ENCODE peak calls at places on chromosomes 16 and 17, in nine cellular contexts. One of them, this sample, is unnamed.

GRCh38 chr17:79852748-79853147 is 13.5 kb upstream of the CBX4 start:
- DNase-seq in activated CD4-positive, alpha-beta T cell treated with anti-CD3 and anti-CD28 coated beads for 24 hours: no peak
- DNase-seq in activated T-cell treated with anti-CD3 and anti-CD28 coated beads for 1 hour: no peak
- DNase-seq in NCI-H2081: no peak
- DNase-seq in mucosa of gallbladder: no peak
- DNase-seq in HEK293T: no peak
- DNase-seq in COR-L47: no peak
- DNase-seq in NAMALWA: no peak
- DNase-seq in activated CD8-positive, alpha-beta T cell treated with anti-CD3 and anti-CD28 coated beads for 36 hours: no peak
- DNase-seq in this sample: no peak

GRCh38 chr17:49859991-49860953 is 12.4 kb upstream of the TAC4 start:
- DNase-seq in HEK293T: no peak
- DNase-seq in mucosa of gallbladder: no peak
- DNase-seq in COR-L47: no peak
- DNase-seq in activated T-cell treated with anti-CD3 and anti-CD28 coated beads for 1 hour: no peak
- DNase-seq in NCI-H2081: no peak
- DNase-seq in activated CD4-positive, alpha-beta T cell treated with anti-CD3 and anti-CD28 coated beads for 24 hours: no peak
- DNase-seq in NAMALWA: no peak
- DNase-seq in activated CD8-positive, alpha-beta T cell treated with anti-CD3 and anti-CD28 coated beads for 36 hours: no peak
- DNase-seq in this sample: no peak

GRCh38 chr16:52316241-52316640 is 230.7 kb downstream of the TOX3 start:
- DNase-seq in mucosa of gallbladder: no peak
- DNase-seq in activated CD4-positive, alpha-beta T cell treated with anti-CD3 and anti-CD28 coated beads for 24 hours: no peak
- DNase-seq in NCI-H2081: no peak
- DNase-seq in NAMALWA: no peak
- DNase-seq in activated T-cell treated with anti-CD3 and anti-CD28 coated beads for 1 hour: no peak
- DNase-seq in HEK293T: no peak
- DNase-seq in COR-L47: no peak
- DNase-seq in activated CD8-positive, alpha-beta T cell treated with anti-CD3 and anti-CD28 coated beads for 36 hours: no peak
- DNase-seq in this sample: no peak

GRCh38 chr16:53219795-53220194 is 165.0 kb downstream of the CHD9 start:
- DNase-seq in COR-L47: no peak
- DNase-seq in NAMALWA: no peak
- DNase-seq in activated T-cell treated with anti-CD3 and anti-CD28 coated beads for 1 hour: no peak
- DNase-seq in HEK293T: no peak
- DNase-seq in activated CD4-positive, alpha-beta T cell treated with anti-CD3 and anti-CD28 coated beads for 24 hours: no peak
- DNase-seq in NCI-H2081: no peak
- DNase-seq in activated CD8-positive, alpha-beta T cell treated with anti-CD3 and anti-CD28 coated beads for 36 hours: no peak
- DNase-seq in mucosa of gallbladder: no peak
- DNase-seq in this sample: peak; percentile 8

GRCh38 chr16:80619824-80620223 is 79.0 kb downstream of the DYNLRB2 start:
- DNase-seq in COR-L47: no peak
- DNase-seq in mucosa of gallbladder: no peak
- DNase-seq in NCI-H2081: no peak
- DNase-seq in NAMALWA: no peak
- DNase-seq in activated T-cell treated with anti-CD3 and anti-CD28 coated beads for 1 hour: no peak
- DNase-seq in activated CD4-positive, alpha-beta T cell treated with anti-CD3 and anti-CD28 coated beads for 24 hours: no peak
- DNase-seq in HEK293T: no peak
- DNase-seq in activated CD8-positive, alpha-beta T cell treated with anti-CD3 and anti-CD28 coated beads for 36 hours: no peak
- DNase-seq in this sample: no peak

GRCh38 chr17:28698253-28698941 is 13.3 kb downstream of the PROCA1 start:
- DNase-seq in HEK293T: no peak
- DNase-seq in COR-L47: no peak
- DNase-seq in mucosa of gallbladder: peak; percentile 90
- DNase-seq in activated T-cell treated with anti-CD3 and anti-CD28 coated beads for 1 hour: no peak
- DNase-seq in activated CD4-positive, alpha-beta T cell treated with anti-CD3 and anti-CD28 coated beads for 24 hours: no peak
- DNase-seq in NAMALWA: no peak
- DNase-seq in activated CD8-positive, alpha-beta T cell treated with anti-CD3 and anti-CD28 coated beads for 36 hours: no peak
- DNase-seq in NCI-H2081: no peak
- DNase-seq in this sample: no peak

GRCh38 chr17:66548158-66548557 is 245.7 kb downstream of the PRKCA start:
- DNase-seq in NCI-H2081: no peak
- DNase-seq in activated CD8-positive, alpha-beta T cell treated with anti-CD3 and anti-CD28 coated beads for 36 hours: peak; percentile 79
- DNase-seq in NAMALWA: no peak
- DNase-seq in HEK293T: no peak
- DNase-seq in activated CD4-positive, alpha-beta T cell treated with anti-CD3 and anti-CD28 coated beads for 24 hours: no peak
- DNase-seq in activated T-cell treated with anti-CD3 and anti-CD28 coated beads for 1 hour: no peak
- DNase-seq in mucosa of gallbladder: no peak
- DNase-seq in COR-L47: no peak
- DNase-seq in this sample: no peak

GRCh38 chr16:3625331-3625730 is 13.9 kb upstream of the SLX4 start:
- DNase-seq in COR-L47: no peak
- DNase-seq in NAMALWA: no peak
- DNase-seq in activated CD4-positive, alpha-beta T cell treated with anti-CD3 and anti-CD28 coated beads for 24 hours: no peak
- DNase-seq in NCI-H2081: no peak
- DNase-seq in HEK293T: no peak
- DNase-seq in activated T-cell treated with anti-CD3 and anti-CD28 coated beads for 1 hour: no peak
- DNase-seq in mucosa of gallbladder: no peak
- DNase-seq in activated CD8-positive, alpha-beta T cell treated with anti-CD3 and anti-CD28 coated beads for 36 hours: no peak
- DNase-seq in this sample: no peak

GRCh38 chr16:12089492-12090161 is 113.1 kb downstream of the SNX29 start:
- DNase-seq in mucosa of gallbladder: peak; percentile 52
- DNase-seq in activated CD8-positive, alpha-beta T cell treated with anti-CD3 and anti-CD28 coated beads for 36 hours: peak; percentile 65
- DNase-seq in NCI-H2081: no peak
- DNase-seq in activated CD4-positive, alpha-beta T cell treated with anti-CD3 and anti-CD28 coated beads for 24 hours: no peak
- DNase-seq in activated T-cell treated with anti-CD3 and anti-CD28 coated beads for 1 hour: peak; percentile 16
- DNase-seq in NAMALWA: peak; percentile 57
- DNase-seq in COR-L47: no peak
- DNase-seq in HEK293T: no peak
- DNase-seq in this sample: no peak

GRCh38 chr17:17492085-17492484 is 4.1 kb downstream of the RASD1 start:
- DNase-seq in COR-L47: no peak
- DNase-seq in activated CD8-positive, alpha-beta T cell treated with anti-CD3 and anti-CD28 coated beads for 36 hours: no peak
- DNase-seq in HEK293T: no peak
- DNase-seq in activated CD4-positive, alpha-beta T cell treated with anti-CD3 and anti-CD28 coated beads for 24 hours: no peak
- DNase-seq in mucosa of gallbladder: no peak
- DNase-seq in NCI-H2081: no peak
- DNase-seq in NAMALWA: no peak
- DNase-seq in activated T-cell treated with anti-CD3 and anti-CD28 coated beads for 1 hour: no peak
- DNase-seq in this sample: no peak

GRCh38 chr16:29694384-29695195 is 15.6 kb downstream of the QPRT start:
- DNase-seq in NCI-H2081: no peak
- DNase-seq in COR-L47: no peak
- DNase-seq in HEK293T: no peak
- DNase-seq in activated T-cell treated with anti-CD3 and anti-CD28 coated beads for 1 hour: no peak
- DNase-seq in mucosa of gallbladder: no peak
- DNase-seq in activated CD8-positive, alpha-beta T cell treated with anti-CD3 and anti-CD28 coated beads for 36 hours: no peak
- DNase-seq in activated CD4-positive, alpha-beta T cell treated with anti-CD3 and anti-CD28 coated beads for 24 hours: no peak
- DNase-seq in NAMALWA: no peak
- DNase-seq in this sample: no peak

GRCh38 chr16:86559802-86560305 is 4.8 kb upstream of the MTHFSD start:
- DNase-seq in HEK293T: no peak
- DNase-seq in NCI-H2081: no peak
- DNase-seq in COR-L47: no peak
- DNase-seq in activated CD4-positive, alpha-beta T cell treated with anti-CD3 and anti-CD28 coated beads for 24 hours: no peak
- DNase-seq in activated T-cell treated with anti-CD3 and anti-CD28 coated beads for 1 hour: no peak
- DNase-seq in activated CD8-positive, alpha-beta T cell treated with anti-CD3 and anti-CD28 coated beads for 36 hours: no peak
- DNase-seq in NAMALWA: no peak
- DNase-seq in mucosa of gallbladder: no peak
- DNase-seq in this sample: no peak

GRCh38 chr17:17032131-17032692 is 10.0 kb upstream of the MPRIP start:
- DNase-seq in COR-L47: no peak
- DNase-seq in mucosa of gallbladder: peak; percentile 67
- DNase-seq in activated T-cell treated with anti-CD3 and anti-CD28 coated beads for 1 hour: no peak
- DNase-seq in NAMALWA: no peak
- DNase-seq in HEK293T: no peak
- DNase-seq in NCI-H2081: no peak
- DNase-seq in activated CD4-positive, alpha-beta T cell treated with anti-CD3 and anti-CD28 coated beads for 24 hours: no peak
- DNase-seq in activated CD8-positive, alpha-beta T cell treated with anti-CD3 and anti-CD28 coated beads for 36 hours: no peak
- DNase-seq in this sample: no peak

GRCh38 chr16:53967172-53967571 is 263.2 kb downstream of the FTO start:
- DNase-seq in activated CD8-positive, alpha-beta T cell treated with anti-CD3 and anti-CD28 coated beads for 36 hours: no peak
- DNase-seq in HEK293T: no peak
- DNase-seq in COR-L47: no peak
- DNase-seq in mucosa of gallbladder: no peak
- DNase-seq in NAMALWA: no peak
- DNase-seq in NCI-H2081: no peak
- DNase-seq in activated CD4-positive, alpha-beta T cell treated with anti-CD3 and anti-CD28 coated beads for 24 hours: no peak
- DNase-seq in activated T-cell treated with anti-CD3 and anti-CD28 coated beads for 1 hour: no peak
- DNase-seq in this sample: no peak

GRCh38 chr17:10114931-10115535 is 83.4 kb downstream of the GAS7 start:
- DNase-seq in activated CD4-positive, alpha-beta T cell treated with anti-CD3 and anti-CD28 coated beads for 24 hours: peak; percentile 13
- DNase-seq in activated T-cell treated with anti-CD3 and anti-CD28 coated beads for 1 hour: peak; percentile 39
- DNase-seq in NAMALWA: peak; percentile 74
- DNase-seq in mucosa of gallbladder: peak; percentile 87
- DNase-seq in activated CD8-positive, alpha-beta T cell treated with anti-CD3 and anti-CD28 coated beads for 36 hours: peak; percentile 87
- DNase-seq in HEK293T: no peak
- DNase-seq in NCI-H2081: no peak
- DNase-seq in COR-L47: no peak
- DNase-seq in this sample: peak; percentile 96

GRCh38 chr17:71118039-71118438 is 948.7 kb downstream of the KCNJ2 start:
- DNase-seq in COR-L47: peak; percentile 73
- DNase-seq in mucosa of gallbladder: no peak
- DNase-seq in activated CD8-positive, alpha-beta T cell treated with anti-CD3 and anti-CD28 coated beads for 36 hours: no peak
- DNase-seq in NAMALWA: no peak
- DNase-seq in HEK293T: peak; percentile 28
- DNase-seq in activated CD4-positive, alpha-beta T cell treated with anti-CD3 and anti-CD28 coated beads for 24 hours: no peak
- DNase-seq in NCI-H2081: peak; percentile 77
- DNase-seq in activated T-cell treated with anti-CD3 and anti-CD28 coated beads for 1 hour: no peak
- DNase-seq in this sample: peak; percentile 3

GRCh38 chr17:11768106-11768505 is 169.8 kb downstream of the DNAH9 start:
- DNase-seq in NCI-H2081: no peak
- DNase-seq in activated CD4-positive, alpha-beta T cell treated with anti-CD3 and anti-CD28 coated beads for 24 hours: no peak
- DNase-seq in activated T-cell treated with anti-CD3 and anti-CD28 coated beads for 1 hour: no peak
- DNase-seq in HEK293T: no peak
- DNase-seq in COR-L47: no peak
- DNase-seq in mucosa of gallbladder: no peak
- DNase-seq in activated CD8-positive, alpha-beta T cell treated with anti-CD3 and anti-CD28 coated beads for 36 hours: no peak
- DNase-seq in NAMALWA: no peak
- DNase-seq in this sample: no peak

GRCh38 chr17:80520810-80521209 is 23.8 kb upstream of the RPTOR start:
- DNase-seq in activated CD8-positive, alpha-beta T cell treated with anti-CD3 and anti-CD28 coated beads for 36 hours: no peak
- DNase-seq in mucosa of gallbladder: no peak
- DNase-seq in HEK293T: no peak
- DNase-seq in NCI-H2081: no peak
- DNase-seq in activated T-cell treated with anti-CD3 and anti-CD28 coated beads for 1 hour: no peak
- DNase-seq in COR-L47: no peak
- DNase-seq in NAMALWA: no peak
- DNase-seq in activated CD4-positive, alpha-beta T cell treated with anti-CD3 and anti-CD28 coated beads for 24 hours: no peak
- DNase-seq in this sample: no peak

GRCh38 chr16:68985855-68986254 is 119.6 kb upstream of the HAS3 start:
- DNase-seq in activated CD8-positive, alpha-beta T cell treated with anti-CD3 and anti-CD28 coated beads for 36 hours: no peak
- DNase-seq in activated T-cell treated with anti-CD3 and anti-CD28 coated beads for 1 hour: no peak
- DNase-seq in mucosa of gallbladder: no peak
- DNase-seq in HEK293T: no peak
- DNase-seq in COR-L47: no peak
- DNase-seq in NCI-H2081: no peak
- DNase-seq in activated CD4-positive, alpha-beta T cell treated with anti-CD3 and anti-CD28 coated beads for 24 hours: no peak
- DNase-seq in NAMALWA: no peak
- DNase-seq in this sample: peak; percentile 9

GRCh38 chr17:41868568-41868967 is 3.3 kb upstream of the KLHL11 start:
- DNase-seq in activated T-cell treated with anti-CD3 and anti-CD28 coated beads for 1 hour: no peak
- DNase-seq in activated CD8-positive, alpha-beta T cell treated with anti-CD3 and anti-CD28 coated beads for 36 hours: no peak
- DNase-seq in activated CD4-positive, alpha-beta T cell treated with anti-CD3 and anti-CD28 coated beads for 24 hours: no peak
- DNase-seq in mucosa of gallbladder: no peak
- DNase-seq in COR-L47: no peak
- DNase-seq in NCI-H2081: no peak
- DNase-seq in NAMALWA: no peak
- DNase-seq in HEK293T: no peak
- DNase-seq in this sample: no peak

This sample was measured in GM04504.